ENCODE peak calls at places on chromosomes 5 and 9, in nine cellular contexts. P, S, K, F, Q, Y, A, W and R are unnamed samples.
A peak's percentile ranks its signal among the peaks of the same experiment; 100 is the strongest.

GRCh38 chr9:89940625-89941024 is 335.8 kb downstream of the GADD45G start:
- DNase-seq in P (no peak), S (no peak), K (no peak), F (no peak), Q (no peak), Y (no peak), A (no peak), W (no peak), R (no peak)

GRCh38 chr5:150616506-150616905 is 24.0 kb upstream of the SYNPO start:
- DNase-seq in P (no peak), S (no peak), K (no peak), F (no peak), Q (no peak), Y (no peak), A (no peak), W (no peak), R (no peak)

GRCh38 chr9:127904518-127904887 is 5.1 kb upstream of the ST6GALNAC6 start:
- DNase-seq in P (no peak), S (no peak), K (no peak), F (no peak), Q (no peak), Y (peak; percentile 89), A (no peak), W (no peak), R (peak; percentile 89)

GRCh38 chr9:108486791-108487190 is 369.0 kb downstream of the ACTL7B start:
- DNase-seq in P (no peak), S (no peak), K (no peak), F (no peak), Q (peak; percentile 28), Y (no peak), A (no peak), W (peak; percentile 59), R (no peak)

GRCh38 chr9:72895122-72895521 is 57.7 kb downstream of the ALDH1A1 start:
- DNase-seq in P (no peak), S (no peak), K (no peak), F (no peak), Q (no peak), Y (no peak), A (no peak), W (no peak), R (no peak)

GRCh38 chr5:116575635-116576042 is 1.0 kb upstream of the SEMA6A start:
- DNase-seq in P (no peak), S (no peak), K (no peak), F (no peak), Q (no peak), Y (no peak), A (no peak), W (no peak), R (peak; percentile 65)

GRCh38 chr9:114733814-114734213 is 51.8 kb upstream of the TEX48 start:
- DNase-seq in P (no peak), S (no peak), K (no peak), F (peak; percentile 50), Q (peak; percentile 43), Y (no peak), A (no peak), W (peak; percentile 69), R (no peak)

GRCh38 chr5:88877826-88878225 is 5.2 kb downstream of the MEF2C start:
- DNase-seq in P (no peak), S (no peak), K (no peak), F (no peak), Q (peak; percentile 36), Y (no peak), A (no peak), W (no peak), R (no peak)